ENCODE peak calls at places on chromosomes 1 and 21, in five cellular contexts. S is IMR-90, L is H9, T is mesenchymal stem cell, R is H1. A is an unnamed sample.

GRCh38 chr1:45230537-45230936 is 24.1 kb upstream of the ZSWIM5 start:
- DNase-seq in T (no peak), R (no peak), L (peak), S (no peak), A (no peak)

GRCh38 chr1:85224734-85225623 is 24.2 kb upstream of the SYDE2 start:
- DNase-seq in L (peak), S (peak), R (peak), T (peak), A (no peak)

GRCh38 chr1:201253906-201254624 is 29.2 kb upstream of the PKP1 start:
- DNase-seq in L (no peak), S (no peak), T (no peak), R (no peak), A (no peak)

GRCh38 chr1:47682786-47683350 is 245.0 kb downstream of the FOXD2 start:
- DNase-seq in L (peak), R (peak), S (no peak), T (no peak), A (no peak)

GRCh38 chr1:216531308-216532239 is 108.3 kb upstream of the USH2A start:
- DNase-seq in T (peak), S (peak), L (no peak), R (no peak), A (no peak)

GRCh38 chr21:32578107-32578691 is 7.1 kb downstream of the TCP10L start:
- DNase-seq in L (peak), S (peak), T (no peak), R (peak), A (no peak)

GRCh38 chr1:41843378-41843777 is 75.3 kb downstream of the HIVEP3 start:
- DNase-seq in R (no peak), T (peak), S (peak), L (no peak), A (no peak)

GRCh38 chr1:9413877-9414213 is 121.2 kb downstream of the SPSB1 start:
- DNase-seq in R (no peak), T (peak), S (peak), L (no peak), A (no peak)

GRCh38 chr1:39159224-39160036 is 45.1 kb upstream of the MACF1 start:
- DNase-seq in R (no peak), L (peak), T (no peak), S (peak), A (no peak)

GRCh38 chr1:114024049-114024448 is 44.8 kb downstream of the OLFML3 start:
- DNase-seq in L (peak), T (no peak), R (no peak), S (no peak), A (peak)

GRCh38 chr21:45127937-45128336 is 53.6 kb downstream of the ADARB1 start:
- DNase-seq in R (no peak), L (no peak), T (no peak), S (no peak), A (no peak)

DNA sequence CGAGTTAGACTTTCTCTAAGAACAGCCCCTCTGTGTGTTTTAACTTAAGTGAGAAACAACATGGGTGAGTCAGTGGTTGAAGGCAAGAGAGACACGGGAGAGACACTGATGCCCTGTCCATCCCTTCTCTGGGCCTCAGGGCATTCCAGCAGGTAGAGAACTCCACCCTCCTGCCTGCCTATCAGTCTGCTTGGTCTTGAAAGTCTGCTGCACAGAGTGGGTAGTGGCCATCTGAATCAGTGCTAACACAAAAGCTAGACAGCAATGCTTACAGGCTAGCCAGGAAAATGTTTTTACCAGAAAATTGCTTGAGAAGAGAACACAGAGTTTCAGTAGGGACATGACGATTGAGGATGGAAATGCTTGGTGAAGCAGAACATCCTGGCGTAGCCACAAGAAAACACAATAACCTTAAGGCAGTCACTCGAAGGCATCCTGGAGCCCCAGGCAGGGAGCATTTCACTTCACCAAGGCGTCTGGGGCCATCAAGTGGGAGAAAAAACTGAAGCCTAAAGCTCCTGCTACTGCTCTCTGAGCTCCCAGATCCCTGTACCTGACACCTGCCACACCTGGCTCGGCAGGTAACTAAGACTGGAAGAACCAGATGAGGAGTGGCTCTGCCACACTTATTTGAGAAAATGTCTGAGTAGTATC is 17.9 kb upstream of the LBR start:
- DNase-seq in R (no peak), S (no peak), L (no peak), T (no peak), A (no peak)
- H2AFZ ChIP-seq in R (no peak), S (peak), L (no peak), T (no peak), A (peak)

DNA sequence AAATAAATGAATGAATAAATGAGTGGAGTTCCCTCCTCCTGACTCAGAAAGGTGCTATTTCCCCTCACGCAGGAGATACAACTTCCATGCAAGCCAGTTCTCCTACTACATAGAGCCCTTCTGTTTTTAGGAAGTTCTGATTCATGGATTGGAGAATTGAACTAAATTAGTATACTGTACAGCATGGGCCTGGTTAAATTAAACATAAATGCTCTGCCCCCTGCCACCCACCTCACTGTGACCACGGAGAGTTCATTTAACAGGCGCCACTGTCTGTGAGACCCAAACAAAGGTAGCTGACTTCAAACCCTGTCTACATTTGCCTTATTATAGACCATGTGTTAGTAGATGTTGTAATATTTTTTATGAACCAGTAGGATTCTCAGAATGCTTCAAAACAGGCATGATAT is 9.1 kb upstream of the IRF2BP2 start:
- DNase-seq in L (no peak), R (no peak), T (no peak), S (peak), A (no peak)
- H2BK15ac ChIP-seq in L (no peak), R (no peak), T (no peak), S (peak), A (no peak)

GRCh38 chr1:22847249-22847648 is 125.4 kb downstream of the LACTBL1 start:
- DNase-seq in S (no peak), R (no peak), L (no peak), T (no peak), A (no peak)
- H3K4ac ChIP-seq in S (no peak), R (no peak), L (no peak), T (no peak), A (no peak)

GRCh38 chr1:1599919-1600860 is at the start of gene FNDC10:
- DNase-seq in S (no peak), L (peak), R (peak), T (no peak), A (no peak)
- H2AFZ ChIP-seq in S (peak), L (no peak), R (peak), T (peak), A (peak)

GRCh38 chr1:173570370-173571030 is 32.4 kb downstream of the SLC9C2 start:
- DNase-seq in R (no peak), L (no peak), T (no peak), S (no peak), A (no peak)
- H2BK15ac ChIP-seq in R (no peak), L (no peak), T (no peak), S (no peak), A (no peak)

GRCh38 chr21:43767980-43768867 is 7.9 kb downstream of the CSTB start:
- DNase-seq in S (peak), T (peak), R (peak), L (peak), A (no peak)
- H3K4ac ChIP-seq in S (peak), T (peak), R (peak), L (no peak), A (peak)